ENCODE peak calls at places on chromosomes 16 and 17, in eight cellular contexts. H is H9, S is heart right ventricle, T is foreskin keratinocyte, R is uterus, F is esophagus muscularis mucosa, V is AG04450, A is IMR-90. M is an unnamed sample.

GRCh38 chr16:87897563-87898505 is 28.5 kb upstream of the SLC7A5 start:
- DNase-seq in S (no peak), H (no peak), V (no peak), F (no peak), R (no peak), A (no peak), T (no peak), M (no peak)

GRCh38 chr17:77151236-77151635 is 10.5 kb downstream of the SEC14L1 start:
- DNase-seq in V (no peak), S (no peak), R (no peak), H (no peak), A (no peak), T (no peak), F (no peak), M (no peak)

GRCh38 chr17:69533481-69534234 is 119.2 kb downstream of the MAP2K6 start:
- DNase-seq in V (no peak), A (no peak), T (no peak), S (no peak), H (peak; percentile 36), F (no peak), R (no peak), M (no peak)

GRCh38 chr16:13996778-13997288 is 74.3 kb upstream of the MRTFB start:
- DNase-seq in H (no peak), T (no peak), R (no peak), S (no peak), F (no peak), A (no peak), V (no peak), M (no peak)

GRCh38 chr16:20320178-20320577 is 7.1 kb downstream of the GP2 start:
- DNase-seq in H (no peak), S (no peak), T (no peak), F (no peak), V (no peak), A (no peak), R (no peak), M (no peak)

GRCh38 chr16:51544850-51545467 is 393.9 kb upstream of the SALL1 start:
- DNase-seq in A (no peak), R (no peak), H (no peak), F (peak; percentile 53), V (no peak), S (no peak), T (no peak), M (no peak)

GRCh38 chr17:78290671-78291070 is 59.2 kb downstream of the TMEM235 start:
- DNase-seq in A (no peak), F (no peak), S (no peak), T (no peak), V (no peak), R (no peak), H (no peak), M (no peak)

GRCh38 chr16:57882797-57883196 is 80.5 kb upstream of the KIFC3 start:
- DNase-seq in R (no peak), F (no peak), T (no peak), H (no peak), A (peak; percentile 31), S (no peak), V (no peak), M (no peak)

GRCh38 chr16:69311533-69312388 is 611 bp downstream of the VPS4A start:
- DNase-seq in R (no peak), F (no peak), V (no peak), S (no peak), A (no peak), T (peak; percentile 26), H (peak; percentile 73), M (peak; percentile 51)

GRCh38 chr16:13335894-13336293 is 434.5 kb downstream of the SHISA9 start:
- DNase-seq in V (no peak), R (no peak), A (no peak), T (no peak), F (no peak), S (no peak), H (no peak), M (no peak)

GRCh38 chr17:76371656-76372628 is 12.5 kb upstream of the SPHK1 start:
- DNase-seq in S (peak; percentile 1), H (no peak), R (no peak), V (peak; percentile 92), A (peak; percentile 100), T (peak; percentile 100), F (no peak), M (no peak)

GRCh38 chr16:88978608-88979346 is 1.8 kb upstream of the CBFA2T3 start:
- DNase-seq in H (no peak), R (no peak), A (no peak), V (no peak), S (no peak), T (no peak), F (no peak), M (no peak)

GRCh38 chr16:66081967-66082366 is 284.5 kb upstream of the CDH5 start:
- DNase-seq in H (peak; percentile 79), T (peak; percentile 89), S (no peak), F (peak; percentile 62), V (peak; percentile 60), A (peak; percentile 94), R (no peak), M (no peak)

GRCh38 chr17:33888455-33888854 is 366.6 kb upstream of the CCL2 start:
- DNase-seq in T (no peak), A (no peak), F (no peak), V (no peak), R (no peak), S (no peak), H (no peak), M (no peak)

GRCh38 chr16:48231675-48232214 is 12.4 kb upstream of the LONP2 start:
- DNase-seq in V (peak; percentile 2), F (no peak), S (no peak), A (peak; percentile 49), H (peak; percentile 58), R (no peak), T (no peak), M (peak; percentile 59)
- TF ChIP-seq CTCF in V (peak; percentile 74), F (peak; percentile 27), S (peak; percentile 35), A (peak; percentile 63), H (peak; percentile 75), R (no peak), T (peak; percentile 63), M (peak; percentile 71)

GRCh38 chr17:48612854-48613691 is 2.0 kb downstream of the HOXB8 start:
- DNase-seq in V (no peak), F (no peak), T (no peak), A (peak; percentile 61), R (no peak), S (no peak), H (peak; percentile 76), M (peak; percentile 87)

GRCh38 chr17:48613862-48614694 is 1.0 kb downstream of the HOXB8 start:
- DNase-seq in F (no peak), A (peak; percentile 31), T (no peak), R (no peak), H (peak; percentile 78), S (no peak), V (no peak), M (peak; percentile 72)

GRCh38 chr17:48615963-48616718 is 1.0 kb upstream of the HOXB8 start:
- DNase-seq in F (no peak), A (no peak), S (no peak), H (no peak), T (no peak), V (no peak), R (no peak), M (no peak)

GRCh38 chr17:48615212-48615962 is at the start of gene HOXB8:
- DNase-seq in R (no peak), S (no peak), V (no peak), A (no peak), T (no peak), F (no peak), H (no peak), M (peak; percentile 86)

DNA sequence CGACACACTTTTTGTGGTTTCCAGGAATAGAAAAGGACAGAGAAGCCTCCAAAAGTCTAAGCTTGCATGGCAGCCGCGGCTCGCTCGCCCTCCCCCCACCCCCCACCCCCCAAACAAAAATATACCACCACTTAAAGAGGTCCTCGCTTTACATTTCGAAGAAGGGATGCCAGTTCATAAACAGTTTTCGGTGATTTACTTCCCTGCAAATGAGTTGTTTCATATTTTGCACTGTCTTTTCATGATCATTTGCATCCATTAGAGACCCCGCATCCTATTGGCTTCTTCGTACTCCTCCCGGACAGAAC is 234 bp downstream of the HOXB8 start:
- DNase-seq in H (no peak), F (no peak), T (no peak), S (no peak), V (no peak), R (no peak), A (no peak), M (peak; percentile 34)
- H3K27me3 ChIP-seq in H (peaks cover 97% of the 10 kb centered on the region), F (peaks cover 94% of the 10 kb centered on the region), T (peaks cover 100% of the 10 kb centered on the region), S (peaks cover 100% of the 10 kb centered on the region), V (peaks cover 61% of the 10 kb centered on the region), R (peaks cover 87% of the 10 kb centered on the region), A (peaks cover 44% of the 10 kb centered on the region), M (no peaks in the 10 kb centered on the region)

GRCh38 chr16:81752876-81753227 is 26.2 kb upstream of the PLCG2 start:
- DNase-seq in F (no peak), S (no peak), R (no peak), T (no peak), A (no peak), V (no peak), H (no peak), M (no peak)

GRCh38 chr16:81755915-81756644 is 23.0 kb upstream of the PLCG2 start:
- DNase-seq in V (no peak), A (no peak), T (no peak), F (no peak), R (peak; percentile 43), H (no peak), S (no peak), M (peak; percentile 16)

GRCh38 chr16:81754810-81755209 is 24.3 kb upstream of the PLCG2 start:
- DNase-seq in H (no peak), R (no peak), A (no peak), F (no peak), T (no peak), S (no peak), V (no peak), M (no peak)

GRCh38 chr16:81748476-81749198 is 30.5 kb upstream of the PLCG2 start:
- DNase-seq in S (no peak), A (no peak), R (no peak), H (no peak), V (no peak), F (no peak), T (no peak), M (no peak)

DNA sequence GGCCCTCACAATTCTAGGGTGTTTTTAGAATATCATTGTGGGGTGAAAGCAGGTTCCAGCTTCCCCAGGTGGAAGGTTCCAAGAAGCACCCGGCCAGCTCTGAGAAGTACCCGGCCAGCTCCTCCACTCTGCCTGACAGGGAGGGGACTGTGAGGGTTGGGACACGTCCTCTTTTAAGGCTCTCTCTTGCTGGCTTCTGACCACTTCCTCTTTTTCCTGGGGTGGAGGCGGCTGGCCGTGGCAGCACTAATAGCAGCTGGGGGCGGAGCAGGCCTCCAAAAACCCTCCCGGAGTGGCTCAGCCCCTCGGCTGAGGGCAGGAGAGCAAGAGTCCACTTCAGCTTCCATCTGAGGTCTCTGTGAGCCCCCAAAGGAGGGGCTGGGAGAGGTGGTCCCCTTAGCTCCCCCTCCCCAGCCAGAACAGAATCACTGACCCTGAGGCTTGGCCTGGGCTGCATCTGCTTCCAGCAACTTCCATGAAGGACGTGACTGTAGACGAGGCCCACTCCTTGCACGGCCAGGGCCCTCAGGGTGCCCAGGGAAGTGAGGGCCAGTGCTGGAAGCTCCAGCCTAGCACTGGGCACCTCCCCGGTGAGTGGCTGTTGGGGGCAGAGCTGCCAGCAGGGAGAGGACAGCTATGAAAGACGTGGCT is 26.7 kb upstream of the PLCG2 start:
- DNase-seq in R (no peak), V (no peak), T (no peak), S (peak; percentile 56), A (no peak), F (peak; percentile 92), H (no peak), M (no peak)
- TF ChIP-seq CTCF in R (no peak), V (no peak), T (no peak), S (no peak), A (no peak), F (no peak), H (no peak), M (no peak)

GRCh38 chr17:51475650-51476221 is 215.4 kb downstream of the UTP18 start:
- DNase-seq in H (no peak), A (no peak), F (peak; percentile 60), R (no peak), V (no peak), S (no peak), T (no peak), M (no peak)
- H3K27me3 ChIP-seq in H (no peaks in the 10 kb centered on the region), A (no peaks in the 10 kb centered on the region), F (no peaks in the 10 kb centered on the region), R (no peaks in the 10 kb centered on the region), V (no peaks in the 10 kb centered on the region), S (peaks cover 15% of the 10 kb centered on the region), T (peaks cover 30% of the 10 kb centered on the region), M (peaks cover 62% of the 10 kb centered on the region)